ENCODE peak calls at places on chromosomes 2 and 18, in five cellular contexts. I is upper lobe of right lung, X is heart right ventricle, P is cardiac muscle cell, U is breast epithelium. M is an unnamed sample.

GRCh38 chr2:172578054-172578453 is 22.2 kb downstream of the PDK1 start:
- DNase-seq in U (no peak), X (no peak), P (no peak), I (no peak), M (no peak)

GRCh38 chr2:10465915-10466314 is 17.8 kb upstream of the ODC1 start:
- DNase-seq in I (no peak), U (no peak), P (no peak), X (no peak), M (peak; percentile 13)

GRCh38 chr2:239625106-239625845 is 224.5 kb upstream of the HDAC4 start:
- DNase-seq in U (no peak), X (no peak), P (no peak), I (no peak), M (no peak)

GRCh38 chr2:158297606-158298005 is 158.9 kb downstream of the CCDC148 start:
- DNase-seq in X (no peak), P (peak; percentile 5), I (no peak), U (peak; percentile 57), M (no peak)

GRCh38 chr2:12828932-12829331 is 112.2 kb downstream of the TRIB2 start:
- DNase-seq in U (no peak), P (no peak), X (no peak), I (no peak), M (no peak)

GRCh38 chr18:23106575-23106974 is 28.7 kb upstream of the CABLES1 start:
- DNase-seq in U (peak; percentile 48), X (no peak), I (no peak), P (peak; percentile 66), M (no peak)

GRCh38 chr2:9243357-9243756 is 36.7 kb downstream of the ASAP2 start:
- DNase-seq in X (no peak), U (no peak), I (no peak), P (no peak), M (no peak)

GRCh38 chr2:10584843-10585475 is 104.8 kb downstream of the NOL10 start:
- DNase-seq in P (peak; percentile 74), I (no peak), X (no peak), U (no peak), M (no peak)

GRCh38 chr2:234453216-234453615 is 43.7 kb downstream of the ARL4C start:
- DNase-seq in U (no peak), X (no peak), I (no peak), P (no peak), M (no peak)

GRCh38 chr2:192487636-192488035 is 292.9 kb upstream of the TMEFF2 start:
- DNase-seq in U (no peak), X (no peak), I (no peak), P (no peak), M (no peak)

GRCh38 chr2:235116885-235117492 is 165.2 kb downstream of the SH3BP4 start:
- DNase-seq in P (peak; percentile 65), I (no peak), U (no peak), X (no peak), M (no peak)

GRCh38 chr2:15714609-15715008 is 122.9 kb downstream of the DDX1 start:
- DNase-seq in X (no peak), P (no peak), U (no peak), I (no peak), M (no peak)

GRCh38 chr2:14716319-14716718 is 83.8 kb downstream of the LRATD1 start:
- DNase-seq in U (no peak), X (no peak), I (no peak), P (no peak), M (no peak)

GRCh38 chr18:57737661-57738060 is 65.5 kb downstream of the ATP8B1 start:
- DNase-seq in U (peak; percentile 78), I (peak; percentile 90), X (peak; percentile 39), P (peak; percentile 98), M (peak; percentile 58)

GRCh38 chr2:42813773-42814172 is 21.4 kb upstream of the HAAO start:
- DNase-seq in I (no peak), U (no peak), X (no peak), P (no peak), M (no peak)

GRCh38 chr2:96116879-96117533 is 635 bp upstream of the ADRA2B start:
- DNase-seq in X (peak; percentile 68), U (no peak), I (peak; percentile 80), P (peak; percentile 46), M (peak; percentile 66)

GRCh38 chr2:221758076-221758475 is 186.0 kb upstream of the EPHA4 start:
- DNase-seq in I (no peak), P (no peak), U (no peak), X (no peak), M (no peak)

GRCh38 chr2:20676353-20677215 is 9.6 kb downstream of the GDF7 start:
- DNase-seq in U (no peak), P (no peak), I (no peak), X (no peak), M (no peak)
- TF ChIP-seq CTCF in U (no peak), P (no peak), I (no peak), X (peak; percentile 13), M (no peak)

DNA sequence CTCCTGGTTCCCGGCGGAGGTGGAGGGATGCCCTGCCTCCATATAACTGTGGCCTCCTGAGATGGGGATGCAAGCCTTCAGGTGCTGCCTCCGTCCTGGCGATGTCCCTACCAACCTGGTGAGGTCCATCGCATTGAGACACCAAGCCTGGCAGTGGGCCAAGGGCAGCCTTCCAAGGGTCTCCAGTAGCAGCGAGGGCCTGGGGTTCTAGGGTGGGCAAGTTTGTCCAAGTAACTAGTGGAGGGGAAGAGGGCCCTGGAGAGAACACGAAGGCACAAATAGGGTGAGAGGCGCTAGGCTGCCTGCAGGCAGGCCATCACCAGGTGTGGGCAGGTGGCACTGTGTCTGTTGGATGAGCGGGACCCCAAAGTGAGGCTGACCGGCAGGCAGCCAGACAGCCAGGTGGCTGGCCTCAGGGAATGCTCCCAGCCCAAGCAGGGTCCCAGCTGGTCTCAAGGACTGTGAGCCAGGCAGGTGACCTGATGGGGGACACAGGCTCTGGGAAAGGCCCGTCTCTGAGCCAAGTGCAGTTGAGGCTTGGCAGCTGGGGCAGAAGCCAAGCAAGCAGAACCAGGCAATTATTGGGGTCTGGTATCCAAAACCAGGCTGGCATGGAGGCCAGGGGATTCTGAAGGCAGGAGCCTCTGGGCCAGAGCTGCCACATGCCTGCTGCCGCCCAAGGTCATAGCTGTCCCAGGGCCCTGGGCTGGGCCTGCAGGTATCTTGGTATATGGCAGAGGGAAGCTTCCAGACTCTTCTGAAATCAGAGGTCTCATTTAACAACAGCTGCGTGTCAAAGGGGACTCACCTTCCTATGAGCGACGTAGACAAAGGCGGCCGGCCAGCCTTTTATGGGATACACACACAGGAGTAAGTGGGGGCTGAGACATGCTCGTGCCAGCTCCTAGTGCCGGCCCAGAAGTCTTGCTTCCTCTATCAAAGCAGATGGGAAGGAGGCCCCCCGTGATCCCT is 23.4 kb downstream of the RAMP1 start:
- DNase-seq in X (no peak), P (no peak), U (no peak), I (no peak), M (peak; percentile 69)
- H3K4me1 ChIP-seq in X (peaks cover 10% of the 10 kb centered on the region), P (no peaks in the 10 kb centered on the region), U (no peaks in the 10 kb centered on the region), I (peaks cover 15% of the 10 kb centered on the region), M (no peaks in the 10 kb centered on the region)

DNA sequence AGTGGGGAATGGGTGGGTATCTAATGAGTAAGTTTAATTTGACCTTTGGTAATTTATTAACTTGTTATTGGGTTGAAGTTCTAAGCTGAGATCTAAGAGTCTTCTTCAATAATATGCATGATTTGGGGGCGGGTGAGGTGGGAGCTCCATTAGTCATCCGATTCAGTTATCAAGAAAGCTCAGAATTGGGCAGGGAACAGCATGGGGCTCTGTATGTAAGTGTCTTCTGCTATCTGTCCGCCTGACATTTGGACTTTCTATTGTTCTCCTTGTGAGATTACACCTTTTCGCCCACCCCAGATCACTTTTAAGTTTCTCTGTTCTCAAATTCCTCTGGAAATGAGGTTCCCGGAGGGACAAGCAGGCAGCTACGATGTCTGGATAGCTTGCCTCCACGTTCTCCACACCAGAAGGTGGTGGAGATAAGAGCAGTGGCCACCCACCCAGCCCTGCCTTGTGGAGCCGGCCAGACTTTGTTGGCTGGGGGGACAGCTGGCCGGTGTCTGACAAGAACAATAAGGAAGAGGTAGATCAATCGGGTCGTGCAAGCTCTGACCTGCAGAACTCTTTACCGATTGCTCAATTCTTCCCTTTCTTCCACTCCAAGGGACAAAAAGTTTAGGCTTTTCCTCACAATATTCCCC is 75.5 kb upstream of the GATA6 start:
- DNase-seq in P (no peak), I (no peak), X (no peak), U (no peak), M (no peak)
- H3K4me3 ChIP-seq in P (no peak overlapping the region), I (no peak overlapping the region), X (no peak overlapping the region), U (no peak overlapping the region), M (no peak overlapping the region)

DNA sequence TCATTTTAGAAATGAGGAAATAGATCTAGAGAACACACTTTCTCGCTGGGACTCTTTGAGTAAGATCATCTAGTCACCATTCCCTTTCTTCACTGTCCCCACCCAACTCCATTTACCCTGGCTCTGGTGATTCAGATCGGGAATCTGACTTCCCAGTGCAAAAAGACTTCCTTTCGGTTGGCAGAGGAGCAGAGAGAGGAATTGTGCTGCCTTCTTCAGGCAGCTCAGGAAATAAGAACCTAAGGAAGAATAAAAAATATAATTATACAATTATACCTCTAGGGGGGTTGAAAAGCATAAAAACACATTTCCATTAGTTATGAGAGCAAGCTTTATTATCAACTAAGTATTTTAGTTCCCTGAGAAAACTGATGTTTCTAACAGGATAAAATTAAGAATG is 9.3 kb upstream of the MPP4 start:
- DNase-seq in X (no peak), P (peak; percentile 43), I (no peak), U (no peak), M (no peak)
- TF ChIP-seq CTCF in X (no peak), P (peak; percentile 35), I (no peak), U (no peak), M (no peak)

DNA sequence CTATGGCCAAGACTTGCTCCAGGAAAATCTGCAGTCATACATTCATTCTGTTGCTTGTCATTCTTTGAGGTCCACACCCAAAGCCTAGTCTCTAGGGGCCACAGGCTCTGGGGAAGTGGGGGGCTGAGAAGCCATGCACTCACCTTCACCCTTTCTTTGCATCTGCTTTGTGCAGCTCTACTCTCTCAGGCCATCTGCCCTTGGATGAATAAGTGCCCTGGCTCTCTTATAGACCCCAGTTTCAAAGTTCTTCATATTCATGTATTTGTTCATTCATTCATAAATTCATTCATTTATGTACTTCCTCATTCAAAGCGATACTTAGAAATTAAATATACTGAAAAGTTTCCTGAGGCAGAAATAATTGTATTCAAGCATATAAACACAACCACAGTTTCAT is 130.3 kb upstream of the FAM98A start:
- DNase-seq in X (no peak), P (no peak), I (no peak), U (no peak), M (no peak)
- H3K4me1 ChIP-seq in X (no peaks in the 10 kb centered on the region), P (no peaks in the 10 kb centered on the region), I (no peaks in the 10 kb centered on the region), U (no peaks in the 10 kb centered on the region), M (no peaks in the 10 kb centered on the region)

GRCh38 chr2:176653856-176654443 is 384.7 kb downstream of the MTX2 start:
- DNase-seq in I (no peak), X (peak; percentile 45), U (no peak), P (peak; percentile 75), M (no peak)

GRCh38 chr2:176652300-176653182 is 383.3 kb downstream of the MTX2 start:
- DNase-seq in P (peak; percentile 58), U (no peak), I (no peak), X (no peak), M (no peak)

GRCh38 chr2:176650101-176650500 is 380.9 kb downstream of the MTX2 start:
- DNase-seq in P (no peak), U (no peak), I (no peak), X (no peak), M (no peak)

GRCh38 chr2:176648691-176649297 is 379.6 kb downstream of the MTX2 start:
- DNase-seq in I (no peak), P (no peak), U (no peak), X (no peak), M (no peak)

GRCh38 chr2:176650811-176651559 is 381.7 kb downstream of the MTX2 start:
- DNase-seq in P (no peak), X (no peak), U (no peak), I (no peak), M (no peak)
- H3K4me3 ChIP-seq in P (no peak overlapping the region), X (no peak overlapping the region), U (no peak overlapping the region), I (no peak overlapping the region), M (no peak overlapping the region)

GRCh38 chr2:20682166-20682565 is 15.2 kb downstream of the GDF7 start:
- DNase-seq in X (no peak), U (no peak), P (no peak), I (no peak), M (no peak)
- TF ChIP-seq CTCF in X (peak; percentile 35), U (no peak), P (peak; percentile 59), I (peak; percentile 48), M (no peak)

M was measured in pancreas.